ENCODE peak calls at places on chromosomes 1 and 21, in five cellular contexts. K is thoracic aorta, Z is keratinocyte, E is upper lobe of left lung, D is hepatocyte. M is an unnamed sample. For H3K36me3 and H3K27me3, the result is how much of the 10 kb centered on the place peaks cover.

GRCh38 chr21:38386967-38387366 is 111.3 kb downstream of the ERG start:
- DNase-seq in E (no peak), Z (no peak), K (no peak), D (peak), M (no peak)

GRCh38 chr1:244187310-244187709 is 136.2 kb downstream of the ZBTB18 start:
- DNase-seq in Z (no peak), E (no peak), D (no peak), K (no peak), M (no peak)

GRCh38 chr1:40610156-40610555 is 55.3 kb downstream of the RIMS3 start:
- DNase-seq in K (no peak), D (no peak), Z (no peak), E (no peak), M (no peak)

GRCh38 chr1:94296018-94296417 is 58.6 kb upstream of the ARHGAP29 start:
- DNase-seq in D (no peak), E (no peak), K (no peak), Z (no peak), M (peak)

GRCh38 chr1:179002552-179003345 is 22.9 kb upstream of the FAM20B start:
- DNase-seq in E (peak), K (peak), D (peak), Z (no peak), M (peak)

GRCh38 chr1:203454986-203455471 is 20.6 kb upstream of the PRELP start:
- DNase-seq in K (no peak), Z (no peak), E (no peak), D (no peak), M (peak)

GRCh38 chr1:65114312-65114711 is 33.7 kb upstream of the AK4 start:
- DNase-seq in Z (no peak), K (no peak), E (no peak), D (peak), M (peak)

GRCh38 chr1:117699953-117700352 is 94.1 kb downstream of the TENT5C start:
- DNase-seq in Z (no peak), E (no peak), K (no peak), D (no peak), M (no peak)

GRCh38 chr1:16727190-16728111 is 12.9 kb upstream of the RNU1-4 start:
- DNase-seq in E (peak), Z (peak), K (no peak), D (peak), M (peak)

GRCh38 chr1:210446479-210446878 is 117.8 kb downstream of the HHAT start:
- DNase-seq in K (no peak), D (peak), Z (no peak), E (no peak), M (peak)

GRCh38 chr1:86788300-86789206 is 84.2 kb downstream of the SH3GLB1 start:
- DNase-seq in Z (no peak), K (peak), D (peak), E (peak), M (peak)

GRCh38 chr1:219326843-219327242 is 153.2 kb downstream of the LYPLAL1 start:
- DNase-seq in D (no peak), E (no peak), Z (no peak), K (no peak), M (no peak)

GRCh38 chr1:176897350-176898236 is 266.9 kb downstream of the ASTN1 start:
- DNase-seq in K (no peak), Z (peak), E (peak), D (peak), M (peak)

GRCh38 chr1:9244501-9245229 is 10.1 kb downstream of the H6PD start:
- DNase-seq in D (no peak), K (no peak), E (peak), Z (no peak), M (no peak)

GRCh38 chr1:227768640-227769039 is 33.4 kb downstream of the SNAP47 start:
- DNase-seq in E (no peak), D (no peak), K (no peak), Z (no peak), M (no peak)

GRCh38 chr1:64033667-64034215 is 169.7 kb upstream of the UBE2U start:
- DNase-seq in E (no peak), K (peak), Z (no peak), D (no peak), M (no peak)

GRCh38 chr21:39712976-39713375 is 32.0 kb upstream of the IGSF5 start:
- DNase-seq in D (no peak), E (no peak), Z (no peak), K (no peak), M (peak)

GRCh38 chr1:68270993-68271392 is 38.7 kb upstream of the WLS start:
- DNase-seq in K (no peak), E (no peak), Z (no peak), D (no peak), M (no peak)

GRCh38 chr1:175960169-175960568 is 216.8 kb upstream of the TNR start:
- DNase-seq in K (no peak), Z (no peak), D (no peak), E (no peak), M (no peak)

GRCh38 chr1:156146749-156147405 is 6.5 kb upstream of the SEMA4A start:
- DNase-seq in Z (no peak), K (no peak), D (no peak), E (peak), M (no peak)

GRCh38 chr21:46326110-46326703 is 2.3 kb downstream of the PCNT start:
- DNase-seq in Z (no peak), D (no peak), K (no peak), E (no peak), M (no peak)
- H3K4me3 ChIP-seq in Z (no peak), D (peak), K (no peak), E (no peak), M (peak)

DNA sequence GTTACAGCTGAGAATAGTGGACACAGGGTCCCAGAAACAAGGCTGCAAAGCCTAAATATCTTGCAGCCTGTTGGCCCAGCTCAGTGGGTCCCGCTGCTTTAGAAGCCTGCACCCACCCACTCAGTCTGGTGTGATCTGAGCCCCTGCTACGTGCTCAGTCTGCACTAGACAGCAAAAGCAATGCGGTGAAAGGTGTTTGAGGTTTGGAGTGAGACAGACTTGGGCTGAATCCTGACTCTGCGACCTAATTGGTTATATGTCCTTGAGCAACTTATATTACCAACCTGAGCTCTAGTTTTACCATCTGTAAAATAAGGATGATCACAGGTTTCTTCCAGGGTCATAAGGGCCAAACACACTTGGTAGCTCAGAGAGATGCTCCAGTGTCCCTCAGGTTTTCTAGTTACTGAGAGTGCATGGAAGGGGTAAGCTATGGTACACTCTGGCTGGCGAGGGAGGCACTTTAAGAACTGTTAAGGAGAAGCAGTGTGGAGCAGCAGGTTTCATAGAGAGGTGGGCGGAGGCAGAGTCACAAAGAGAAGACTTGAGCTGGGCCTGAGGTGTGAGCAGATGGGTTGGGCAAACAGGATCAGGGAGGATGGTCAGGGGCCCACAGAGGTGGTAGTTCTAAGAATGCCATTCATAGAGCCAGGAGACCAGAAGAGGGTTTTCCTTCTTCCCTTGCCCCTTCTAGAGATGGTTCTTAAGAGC is 10.1 kb downstream of the TMEM200B start:
- DNase-seq in Z (no peak), K (no peak), E (no peak), D (no peak), M (no peak)
- H3K36me3 ChIP-seq in Z (under half), K (under half), E (half or more), D (under half), M (under half)

GRCh38 chr1:205505791-205506190 is 1.3 kb downstream of the CDK18 start:
- DNase-seq in K (peak), E (peak), D (peak), Z (peak), M (no peak)
- H3K27me3 ChIP-seq in K (under half), E (under half), D (under half), Z (under half), M (under half)

DNA sequence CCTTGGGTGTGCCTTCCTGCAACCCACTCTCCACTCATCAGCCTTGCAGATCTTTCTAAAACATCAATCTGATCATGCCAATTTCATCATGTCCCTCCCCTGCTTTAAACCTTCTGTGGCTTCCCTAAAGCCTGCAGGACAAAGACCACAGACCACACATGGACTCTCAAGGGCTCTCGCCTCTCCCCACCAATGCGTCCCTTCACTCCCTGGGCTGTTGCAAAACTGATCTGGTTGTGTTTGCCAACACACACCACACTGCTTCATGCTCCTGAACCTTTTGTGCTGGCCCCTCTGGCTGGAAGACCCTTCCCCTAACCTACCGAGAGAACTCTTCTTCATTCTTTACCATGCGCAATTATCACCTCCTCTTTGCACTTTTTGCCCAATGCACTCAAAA is 72.4 kb downstream of the ITPKB start:
- DNase-seq in K (no peak), Z (no peak), D (no peak), E (no peak), M (no peak)
- H3K4me3 ChIP-seq in K (no peak), Z (no peak), D (no peak), E (no peak), M (no peak)